ENCODE peak calls at places on chromosomes 4 and X, in six cellular contexts. One of them, this sample, is unnamed. For H3K4me1, the result is how much of the 10 kb centered on the place peaks cover.

GRCh38 chrX:85029043-85029442 is 25.4 kb downstream of the APOOL start:
- DNase-seq in K562: no peak
- DNase-seq in GM23248: no peak
- DNase-seq in fibroblast of lung: no peak
- DNase-seq in endothelial cell of umbilical vein: no peak
- DNase-seq in hepatocyte: no peak
- DNase-seq in this sample: no peak

GRCh38 chrX:72023071-72023470 is 108.6 kb downstream of the RTL5 start:
- DNase-seq in K562: no peak
- DNase-seq in GM23248: no peak
- DNase-seq in fibroblast of lung: no peak
- DNase-seq in endothelial cell of umbilical vein: no peak
- DNase-seq in hepatocyte: no peak
- DNase-seq in this sample: no peak

GRCh38 chrX:13938766-13939530 is 90.7 kb downstream of the GEMIN8 start:
- DNase-seq in K562: no peak
- DNase-seq in GM23248: no peak
- DNase-seq in fibroblast of lung: no peak
- DNase-seq in endothelial cell of umbilical vein: no peak
- DNase-seq in hepatocyte: no peak
- DNase-seq in this sample: no peak

GRCh38 chr4:1315306-1315705 is 25.6 kb downstream of the MAEA start:
- DNase-seq in K562: no peak
- DNase-seq in GM23248: no peak
- DNase-seq in fibroblast of lung: no peak
- DNase-seq in endothelial cell of umbilical vein: no peak
- DNase-seq in hepatocyte: no peak
- DNase-seq in this sample: no peak

GRCh38 chrX:52563105-52563504 is 46.2 kb upstream of the XAGE1B start:
- DNase-seq in K562: no peak
- DNase-seq in GM23248: no peak
- DNase-seq in fibroblast of lung: no peak
- DNase-seq in endothelial cell of umbilical vein: no peak
- DNase-seq in hepatocyte: no peak
- DNase-seq in this sample: no peak

GRCh38 chrX:19731307-19731706 is 156.1 kb downstream of the SH3KBP1 start:
- DNase-seq in K562: no peak
- DNase-seq in GM23248: no peak
- DNase-seq in fibroblast of lung: no peak
- DNase-seq in endothelial cell of umbilical vein: no peak
- DNase-seq in hepatocyte: no peak
- DNase-seq in this sample: no peak

GRCh38 chr4:110639207-110640092 is 16.6 kb upstream of the PITX2 start:
- DNase-seq in K562: no peak
- DNase-seq in GM23248: no peak
- DNase-seq in fibroblast of lung: no peak
- DNase-seq in endothelial cell of umbilical vein: no peak
- DNase-seq in hepatocyte: no peak
- DNase-seq in this sample: no peak

GRCh38 chr4:99868126-99868596 is 26.1 kb downstream of the LAMTOR3 start:
- DNase-seq in K562: no peak
- DNase-seq in GM23248: peak
- DNase-seq in fibroblast of lung: peak
- DNase-seq in endothelial cell of umbilical vein: no peak
- DNase-seq in hepatocyte: peak
- DNase-seq in this sample: peak

GRCh38 chr4:89305712-89306437 is 1.7 kb downstream of the GPRIN3 start:
- DNase-seq in K562: no peak
- DNase-seq in GM23248: peak
- DNase-seq in fibroblast of lung: peak
- DNase-seq in endothelial cell of umbilical vein: peak
- DNase-seq in hepatocyte: peak
- DNase-seq in this sample: peak

GRCh38 chrX:14030248-14030592 is 528 bp upstream of the GEMIN8 start:
- DNase-seq in K562: no peak
- DNase-seq in GM23248: peak
- DNase-seq in fibroblast of lung: peak
- DNase-seq in endothelial cell of umbilical vein: peak
- DNase-seq in hepatocyte: no peak
- DNase-seq in this sample: peak

GRCh38 chr4:74370912-74371311 is 6.0 kb downstream of the EREG start:
- DNase-seq in K562: peak
- DNase-seq in GM23248: peak
- DNase-seq in fibroblast of lung: peak
- DNase-seq in endothelial cell of umbilical vein: peak
- DNase-seq in hepatocyte: peak
- DNase-seq in this sample: peak

GRCh38 chrX:68438575-68438974 is 5.3 kb upstream of the OPHN1 start:
- DNase-seq in K562: peak
- DNase-seq in GM23248: no peak
- DNase-seq in fibroblast of lung: no peak
- DNase-seq in endothelial cell of umbilical vein: no peak
- DNase-seq in hepatocyte: peak
- DNase-seq in this sample: no peak

GRCh38 chrX:37578045-37578444 is 6.6 kb downstream of the LANCL3 start:
- DNase-seq in K562: no peak
- DNase-seq in GM23248: no peak
- DNase-seq in fibroblast of lung: no peak
- DNase-seq in endothelial cell of umbilical vein: no peak
- DNase-seq in hepatocyte: no peak
- DNase-seq in this sample: peak

GRCh38 chrX:13688772-13689518 is at the start of gene RAB9A:
- DNase-seq in K562: peak
- DNase-seq in GM23248: peak
- DNase-seq in fibroblast of lung: peak
- DNase-seq in endothelial cell of umbilical vein: peak
- DNase-seq in hepatocyte: peak
- DNase-seq in this sample: peak

GRCh38 chrX:9336501-9336900 is 128.4 kb upstream of the TBL1X start:
- DNase-seq in K562: no peak
- DNase-seq in GM23248: no peak
- DNase-seq in fibroblast of lung: no peak
- DNase-seq in endothelial cell of umbilical vein: no peak
- DNase-seq in hepatocyte: no peak
- DNase-seq in this sample: no peak

GRCh38 chrX:9337056-9337455 is 127.8 kb upstream of the TBL1X start:
- DNase-seq in K562: no peak
- DNase-seq in GM23248: peak
- DNase-seq in fibroblast of lung: peak
- DNase-seq in endothelial cell of umbilical vein: peak
- DNase-seq in hepatocyte: no peak
- DNase-seq in this sample: peak

GRCh38 chrX:9340619-9341304 is 124.1 kb upstream of the TBL1X start:
- DNase-seq in K562: no peak
- DNase-seq in GM23248: peak
- DNase-seq in fibroblast of lung: peak
- DNase-seq in endothelial cell of umbilical vein: peak
- DNase-seq in hepatocyte: peak
- DNase-seq in this sample: peak

GRCh38 chrX:9339603-9340569 is 125.0 kb upstream of the TBL1X start:
- DNase-seq in K562: no peak
- DNase-seq in GM23248: peak
- DNase-seq in fibroblast of lung: peak
- DNase-seq in endothelial cell of umbilical vein: no peak
- DNase-seq in hepatocyte: no peak
- DNase-seq in this sample: no peak

DNA sequence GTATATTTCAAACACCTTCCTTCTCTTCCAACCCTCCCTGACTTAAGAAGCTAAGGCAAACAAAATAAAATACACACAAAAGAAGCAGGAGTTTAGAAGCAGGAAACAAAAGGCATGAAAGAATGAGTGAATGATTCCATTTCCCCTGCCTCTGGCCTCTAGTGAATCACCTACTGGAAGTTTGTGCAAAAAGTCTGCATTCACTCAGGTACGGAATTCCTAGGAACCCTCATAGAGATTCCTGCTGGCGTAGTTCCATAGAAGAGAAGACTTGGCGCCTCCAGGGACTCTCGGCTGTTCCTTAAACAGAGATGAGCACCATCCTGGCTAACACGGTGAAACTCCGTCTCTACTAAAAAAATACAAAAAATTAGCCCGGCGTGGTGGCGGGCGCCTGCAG is 125.9 kb upstream of the TBL1X start:
- DNase-seq in K562: no peak
- DNase-seq in GM23248: no peak
- DNase-seq in fibroblast of lung: no peak
- DNase-seq in endothelial cell of umbilical vein: peak
- DNase-seq in hepatocyte: no peak
- DNase-seq in this sample: no peak
- H3K4me1 ChIP-seq in K562: under half
- H3K4me1 ChIP-seq in GM23248: under half
- H3K4me1 ChIP-seq in fibroblast of lung: under half
- H3K4me1 ChIP-seq in endothelial cell of umbilical vein: under half
- H3K4me1 ChIP-seq in hepatocyte: under half
- H3K4me1 ChIP-seq in this sample: under half

GRCh38 chrX:4935387-4935786 is 1221.9 kb upstream of the PRKX start:
- DNase-seq in K562: no peak
- DNase-seq in GM23248: no peak
- DNase-seq in fibroblast of lung: no peak
- DNase-seq in endothelial cell of umbilical vein: no peak
- DNase-seq in hepatocyte: no peak
- DNase-seq in this sample: no peak
- TF ChIP-seq EZH2 in K562: no peak
- TF ChIP-seq EZH2 in GM23248: no peak
- TF ChIP-seq EZH2 in fibroblast of lung: no peak
- TF ChIP-seq EZH2 in endothelial cell of umbilical vein: no peak
- TF ChIP-seq EZH2 in hepatocyte: no peak
- TF ChIP-seq EZH2 in this sample: no peak

DNA sequence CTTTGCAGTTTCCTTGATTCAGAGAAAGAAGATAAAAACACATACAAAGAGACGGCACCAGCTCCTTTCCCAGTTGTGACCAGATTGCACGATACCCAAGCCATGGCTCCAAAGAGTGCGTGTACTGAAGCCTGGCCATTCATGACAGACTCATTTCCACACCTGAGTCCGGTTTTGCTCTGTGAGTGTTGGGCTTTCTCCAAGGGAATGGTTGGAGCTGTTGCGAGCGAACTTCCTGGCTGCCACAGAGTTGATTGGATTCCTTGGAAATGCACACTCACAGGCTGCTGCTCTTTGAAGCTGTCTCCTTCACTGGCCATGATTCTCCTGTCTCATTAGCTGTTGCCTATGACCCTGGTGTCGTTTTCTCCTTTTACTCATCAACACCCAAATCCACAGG is 44.0 kb upstream of the BBS12 start:
- DNase-seq in K562: no peak
- DNase-seq in GM23248: peak
- DNase-seq in fibroblast of lung: no peak
- DNase-seq in endothelial cell of umbilical vein: peak
- DNase-seq in hepatocyte: no peak
- DNase-seq in this sample: no peak
- H3K4me1 ChIP-seq in K562: under half
- H3K4me1 ChIP-seq in GM23248: under half
- H3K4me1 ChIP-seq in fibroblast of lung: under half
- H3K4me1 ChIP-seq in endothelial cell of umbilical vein: under half
- H3K4me1 ChIP-seq in hepatocyte: under half
- H3K4me1 ChIP-seq in this sample: under half

GRCh38 chr4:84499065-84499982 is at the start of gene NKX6-1:
- DNase-seq in K562: no peak
- DNase-seq in GM23248: peak
- DNase-seq in fibroblast of lung: peak
- DNase-seq in endothelial cell of umbilical vein: peak
- DNase-seq in hepatocyte: peak
- DNase-seq in this sample: peak
- TF ChIP-seq EZH2 in K562: no peak
- TF ChIP-seq EZH2 in GM23248: peak
- TF ChIP-seq EZH2 in fibroblast of lung: peak
- TF ChIP-seq EZH2 in endothelial cell of umbilical vein: no peak
- TF ChIP-seq EZH2 in hepatocyte: peak
- TF ChIP-seq EZH2 in this sample: peak

GRCh38 chr4:15653430-15653829 is 1.7 kb downstream of the FBXL5 start:
- DNase-seq in K562: no peak
- DNase-seq in GM23248: no peak
- DNase-seq in fibroblast of lung: no peak
- DNase-seq in endothelial cell of umbilical vein: no peak
- DNase-seq in hepatocyte: no peak
- DNase-seq in this sample: no peak
- H3K4me1 ChIP-seq in K562: under half
- H3K4me1 ChIP-seq in GM23248: under half
- H3K4me1 ChIP-seq in fibroblast of lung: under half
- H3K4me1 ChIP-seq in endothelial cell of umbilical vein: under half
- H3K4me1 ChIP-seq in hepatocyte: under half
- H3K4me1 ChIP-seq in this sample: under half

GRCh38 chrX:140766024-140766611 is 56.6 kb downstream of the LINC00632 start:
- DNase-seq in K562: peak
- DNase-seq in GM23248: peak
- DNase-seq in fibroblast of lung: peak
- DNase-seq in endothelial cell of umbilical vein: peak
- DNase-seq in hepatocyte: peak
- DNase-seq in this sample: peak
- TF ChIP-seq EZH2 in K562: no peak
- TF ChIP-seq EZH2 in GM23248: no peak
- TF ChIP-seq EZH2 in fibroblast of lung: no peak
- TF ChIP-seq EZH2 in endothelial cell of umbilical vein: no peak
- TF ChIP-seq EZH2 in hepatocyte: no peak
- TF ChIP-seq EZH2 in this sample: no peak

DNA sequence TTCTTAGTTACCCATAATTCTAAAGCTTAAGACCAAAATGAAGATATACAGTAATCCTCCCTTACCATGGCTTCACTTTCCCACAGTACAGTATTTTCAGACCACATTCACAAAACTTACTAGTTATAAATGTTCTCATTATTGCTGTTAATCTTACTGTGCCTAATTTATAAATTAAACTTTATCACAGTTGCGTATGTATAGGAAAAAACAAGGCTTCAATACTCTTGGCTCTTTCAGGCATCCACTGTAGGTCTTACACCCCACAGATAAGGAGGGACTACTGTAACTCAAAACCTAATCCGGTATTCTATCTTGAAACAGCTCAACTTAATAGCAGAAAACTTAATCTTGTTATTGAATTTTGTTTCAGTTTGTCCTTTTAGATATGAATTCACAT is 3.6 kb downstream of the HMGB2 start:
- DNase-seq in K562: no peak
- DNase-seq in GM23248: no peak
- DNase-seq in fibroblast of lung: no peak
- DNase-seq in endothelial cell of umbilical vein: no peak
- DNase-seq in hepatocyte: no peak
- DNase-seq in this sample: no peak
- H3K4me1 ChIP-seq in K562: under half
- H3K4me1 ChIP-seq in GM23248: under half
- H3K4me1 ChIP-seq in fibroblast of lung: under half
- H3K4me1 ChIP-seq in endothelial cell of umbilical vein: under half
- H3K4me1 ChIP-seq in hepatocyte: under half
- H3K4me1 ChIP-seq in this sample: under half

DNA sequence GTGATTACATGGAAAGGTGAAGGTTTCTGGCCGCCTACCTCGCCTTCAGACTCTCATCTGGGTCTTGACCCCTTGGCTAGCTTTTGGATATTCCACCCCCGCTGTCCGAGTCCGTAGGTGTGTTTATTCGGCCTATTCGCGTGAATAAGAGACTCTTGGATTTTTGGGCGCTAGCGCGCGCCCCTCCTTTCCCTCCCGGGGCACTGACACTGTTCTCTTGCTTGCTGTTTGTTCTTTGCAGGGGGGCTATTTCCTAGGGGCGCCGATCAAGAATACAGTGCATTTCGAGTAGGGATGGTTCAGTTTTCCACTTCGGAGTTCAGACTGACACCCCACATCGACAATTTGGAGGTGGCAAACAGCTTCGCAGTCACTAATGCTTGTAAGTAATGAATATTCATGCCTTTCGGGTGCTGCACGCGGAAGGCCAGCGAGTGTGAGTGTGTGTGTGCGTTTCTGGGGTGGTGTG is 932 bp downstream of the GRIA2 start:
- DNase-seq in K562: no peak
- DNase-seq in GM23248: no peak
- DNase-seq in fibroblast of lung: no peak
- DNase-seq in endothelial cell of umbilical vein: no peak
- DNase-seq in hepatocyte: no peak
- DNase-seq in this sample: no peak
- TF ChIP-seq EZH2 in K562: no peak
- TF ChIP-seq EZH2 in GM23248: no peak
- TF ChIP-seq EZH2 in fibroblast of lung: peak
- TF ChIP-seq EZH2 in endothelial cell of umbilical vein: no peak
- TF ChIP-seq EZH2 in hepatocyte: no peak
- TF ChIP-seq EZH2 in this sample: no peak

GRCh38 chrX:147602297-147602696 is 309.4 kb upstream of the FMR1 start:
- DNase-seq in K562: no peak
- DNase-seq in GM23248: peak
- DNase-seq in fibroblast of lung: no peak
- DNase-seq in endothelial cell of umbilical vein: no peak
- DNase-seq in hepatocyte: peak
- DNase-seq in this sample: no peak
- H3K4me1 ChIP-seq in K562: under half
- H3K4me1 ChIP-seq in GM23248: under half
- H3K4me1 ChIP-seq in fibroblast of lung: under half
- H3K4me1 ChIP-seq in endothelial cell of umbilical vein: under half
- H3K4me1 ChIP-seq in hepatocyte: under half
- H3K4me1 ChIP-seq in this sample: under half

This sample was measured in astrocyte.